ENCODE peak calls at places on chromosomes 16 and 17, in ten cellular contexts. B is EL; F is activated CD4-positive, alpha-beta T cell treated with anti-CD3 and anti-CD28 coated beads for 24 hours; C is PC-3; X is HTR-8/SVneo; E is CD4-positive, CD25-positive, alpha-beta regulatory T cell; K is fibroblast of the aortic adventitia; Y is anterior cingulate cortex; O is stimulated activated CD4-positive, alpha-beta T cell treated with anti-CD3 and anti-CD28 coated beads, Interleukin-1b, Interleukin-23, amount 100 ng/mL, for 1 hour; J is A172. M is an unnamed sample.

GRCh38 chr17:72445055-72445991 is 324.5 kb downstream of the SOX9 start:
- DNase-seq in E (no peak), C (no peak), K (no peak), B (no peak), O (no peak), F (no peak), Y (peak; percentile 43), J (no peak), X (no peak), M (no peak)

GRCh38 chr16:57188711-57189002 is 2.5 kb downstream of the RSPRY1 start:
- DNase-seq in K (no peak), J (no peak), O (no peak), X (no peak), B (no peak), Y (no peak), C (no peak), F (no peak), E (no peak), M (no peak)

GRCh38 chr16:58258326-58258725 is 36.5 kb downstream of the PRSS54 start:
- DNase-seq in B (no peak), K (no peak), E (no peak), Y (no peak), C (no peak), J (no peak), F (no peak), X (no peak), O (no peak), M (no peak)

GRCh38 chr17:32627233-32628008 is 140.6 kb downstream of the CDK5R1 start:
- DNase-seq in C (peak; percentile 7), X (no peak), B (peak; percentile 19), Y (peak; percentile 42), K (peak; percentile 6), E (no peak), O (no peak), F (no peak), J (peak; percentile 60), M (no peak)

GRCh38 chr16:69188716-69189115 is 1.8 kb downstream of the SNTB2 start:
- DNase-seq in X (no peak), C (peak; percentile 23), B (peak; percentile 56), O (no peak), F (no peak), E (no peak), Y (no peak), K (peak; percentile 60), J (peak; percentile 29), M (peak; percentile 65)

GRCh38 chr17:7263071-7263800 is 958 bp upstream of the CLDN7 start:
- DNase-seq in B (no peak), X (no peak), K (no peak), J (no peak), E (no peak), C (peak; percentile 69), F (no peak), O (no peak), Y (no peak), M (no peak)

GRCh38 chr17:72407336-72408121 is 286.7 kb downstream of the SOX9 start:
- DNase-seq in J (peak; percentile 97), O (no peak), C (peak; percentile 100), B (peak; percentile 98), E (no peak), F (no peak), K (peak; percentile 93), X (peak; percentile 96), Y (peak; percentile 73), M (peak; percentile 95)

GRCh38 chr16:54048994-54049929 is 237.3 kb downstream of the IRX3 start:
- DNase-seq in B (no peak), F (no peak), C (no peak), K (no peak), O (no peak), J (no peak), X (no peak), Y (no peak), E (no peak), M (no peak)

GRCh38 chr17:11369570-11369969 is 128.6 kb downstream of the SHISA6 start:
- DNase-seq in B (no peak), C (no peak), K (no peak), Y (peak; percentile 5), F (no peak), X (no peak), J (no peak), O (no peak), E (no peak), M (no peak)

GRCh38 chr17:4968166-4968915 is 724 bp upstream of the SPAG7 start:
- DNase-seq in C (no peak), O (no peak), Y (no peak), F (no peak), J (no peak), X (no peak), E (no peak), K (peak; percentile 40), B (no peak), M (peak; percentile 59)

GRCh38 chr17:70380017-70380416 is 210.7 kb downstream of the KCNJ2 start:
- DNase-seq in F (no peak), O (no peak), E (no peak), X (no peak), Y (no peak), B (no peak), C (no peak), J (no peak), K (no peak), M (no peak)

GRCh38 chr17:28720247-28720996 is 637 bp downstream of the RPL23A start:
- DNase-seq in X (no peak), O (no peak), C (no peak), E (no peak), K (no peak), J (peak; percentile 42), B (no peak), Y (no peak), F (no peak), M (no peak)

GRCh38 chr16:2250652-2251280 is 621 bp downstream of the ECI1 start:
- DNase-seq in K (peak; percentile 55), X (no peak), F (no peak), B (peak; percentile 38), O (no peak), E (peak; percentile 29), J (peak; percentile 49), C (no peak), Y (no peak), M (peak; percentile 53)

GRCh38 chr17:61456688-61457225 is 4.5 kb downstream of the TBX4 start:
- DNase-seq in F (no peak), Y (no peak), E (no peak), C (no peak), J (no peak), O (no peak), K (no peak), X (no peak), B (no peak), M (no peak)

GRCh38 chr17:72470338-72471133 is 349.7 kb downstream of the SOX9 start:
- DNase-seq in J (no peak), E (no peak), Y (no peak), X (no peak), B (no peak), C (no peak), F (no peak), K (no peak), O (no peak), M (no peak)

GRCh38 chr17:56144205-56144604 is 9.1 kb upstream of the ANKFN1 start:
- DNase-seq in O (no peak), J (no peak), Y (no peak), E (no peak), F (no peak), C (no peak), K (no peak), B (no peak), X (no peak), M (no peak)

GRCh38 chr17:16428098-16428882 is 12.9 kb downstream of the TRPV2 start:
- DNase-seq in F (no peak), E (no peak), B (peak; percentile 64), O (no peak), C (peak; percentile 57), X (peak; percentile 69), Y (peak; percentile 33), K (peak; percentile 49), J (no peak), M (peak; percentile 27)

GRCh38 chr17:81877569-81877968 is 6.4 kb upstream of the ARHGDIA start:
- DNase-seq in F (no peak), K (no peak), E (no peak), Y (no peak), J (no peak), B (no peak), X (no peak), O (no peak), C (no peak), M (no peak)

GRCh38 chr16:19223235-19223847 is 55.3 kb downstream of the SYT17 start:
- DNase-seq in B (peak; percentile 28), F (peak; percentile 46), K (no peak), E (no peak), J (no peak), C (peak; percentile 77), Y (no peak), X (no peak), O (no peak), M (peak; percentile 2)

GRCh38 chr16:51383909-51384308 is 232.8 kb upstream of the SALL1 start:
- DNase-seq in X (no peak), E (no peak), C (no peak), O (no peak), J (no peak), Y (no peak), B (no peak), K (no peak), F (no peak), M (no peak)

GRCh38 chr16:28218109-28218508 is 6.3 kb upstream of the XPO6 start:
- DNase-seq in K (peak; percentile 60), E (peak; percentile 48), J (peak; percentile 52), O (peak; percentile 42), B (peak; percentile 65), X (peak; percentile 62), C (peak; percentile 36), Y (peak; percentile 4), F (no peak), M (peak; percentile 47)

GRCh38 chr17:45043268-45043681 is 8.2 kb downstream of the DCAKD start:
- DNase-seq in E (no peak), J (no peak), X (no peak), C (no peak), K (no peak), F (no peak), B (no peak), O (no peak), Y (no peak), M (no peak)

GRCh38 chr17:51536627-51537026 is 276.3 kb downstream of the UTP18 start:
- DNase-seq in Y (no peak), E (no peak), K (no peak), X (no peak), J (no peak), F (no peak), C (no peak), O (no peak), B (no peak), M (no peak)

GRCh38 chr16:48963306-48963705 is 318.3 kb downstream of the CBLN1 start:
- DNase-seq in C (peak; percentile 85), E (no peak), X (peak; percentile 51), F (no peak), Y (no peak), K (no peak), O (no peak), B (peak; percentile 75), J (peak; percentile 74), M (no peak)

GRCh38 chr16:30894540-30895368 is 877 bp upstream of the BCL7C start:
- DNase-seq in B (no peak), O (no peak), C (peak; percentile 12), E (no peak), X (no peak), Y (no peak), K (peak; percentile 51), F (no peak), J (no peak), M (peak; percentile 74)

GRCh38 chr17:78717431-78717980 is 64.6 kb downstream of the CYTH1 start:
- DNase-seq in X (no peak), C (peak; percentile 47), O (no peak), F (no peak), K (peak; percentile 67), E (no peak), B (peak; percentile 32), J (no peak), Y (peak; percentile 75), M (peak; percentile 25)

M was measured in adipocyte.